ENCODE peak calls at places on chromosomes 3 and 15, in ten cellular contexts. One of them, this sample, is unnamed.

GRCh38 chr15:96774216-96774615 is 443.7 kb downstream of the NR2F2 start:
- DNase-seq in NCI-H1694: no peak
- DNase-seq in GM04504: no peak
- DNase-seq in epithelial cell of esophagus: no peak
- DNase-seq in NCI-H1092 treated with DMSO at 0.1 percent for 48 hours: no peak
- DNase-seq in neural crest cell: no peak
- DNase-seq in naive B cell: no peak
- DNase-seq in stimulated activated CD4-positive, alpha-beta T cell treated with anti-CD3 and anti-CD28 coated beads, TNF-alpha, amount 100 ng/mL, for 48 hours: no peak
- DNase-seq in ureter: no peak
- DNase-seq in endothelial cell: no peak
- DNase-seq in this sample: no peak

GRCh38 chr3:54374214-54374855 is 252.0 kb downstream of the CACNA2D3 start:
- DNase-seq in NCI-H1694: no peak
- DNase-seq in GM04504: no peak
- DNase-seq in epithelial cell of esophagus: no peak
- DNase-seq in NCI-H1092 treated with DMSO at 0.1 percent for 48 hours: peak
- DNase-seq in neural crest cell: peak
- DNase-seq in naive B cell: no peak
- DNase-seq in stimulated activated CD4-positive, alpha-beta T cell treated with anti-CD3 and anti-CD28 coated beads, TNF-alpha, amount 100 ng/mL, for 48 hours: no peak
- DNase-seq in ureter: no peak
- DNase-seq in endothelial cell: peak
- DNase-seq in this sample: peak

GRCh38 chr15:52678036-52678467 is 1.1 kb downstream of the ATOSA start:
- DNase-seq in NCI-H1694: peak
- DNase-seq in GM04504: peak
- DNase-seq in epithelial cell of esophagus: peak
- DNase-seq in NCI-H1092 treated with DMSO at 0.1 percent for 48 hours: peak
- DNase-seq in neural crest cell: peak
- DNase-seq in naive B cell: peak
- DNase-seq in stimulated activated CD4-positive, alpha-beta T cell treated with anti-CD3 and anti-CD28 coated beads, TNF-alpha, amount 100 ng/mL, for 48 hours: peak
- DNase-seq in ureter: peak
- DNase-seq in endothelial cell: peak
- DNase-seq in this sample: peak

GRCh38 chr3:197082871-197083270 is 53.3 kb upstream of the MELTF start:
- DNase-seq in NCI-H1694: no peak
- DNase-seq in GM04504: no peak
- DNase-seq in epithelial cell of esophagus: no peak
- DNase-seq in NCI-H1092 treated with DMSO at 0.1 percent for 48 hours: no peak
- DNase-seq in neural crest cell: no peak
- DNase-seq in naive B cell: no peak
- DNase-seq in stimulated activated CD4-positive, alpha-beta T cell treated with anti-CD3 and anti-CD28 coated beads, TNF-alpha, amount 100 ng/mL, for 48 hours: no peak
- DNase-seq in ureter: no peak
- DNase-seq in endothelial cell: no peak
- DNase-seq in this sample: no peak

GRCh38 chr15:63234479-63234878 is 42.9 kb upstream of the APH1B start:
- DNase-seq in NCI-H1694: no peak
- DNase-seq in GM04504: no peak
- DNase-seq in epithelial cell of esophagus: no peak
- DNase-seq in NCI-H1092 treated with DMSO at 0.1 percent for 48 hours: no peak
- DNase-seq in neural crest cell: no peak
- DNase-seq in naive B cell: no peak
- DNase-seq in stimulated activated CD4-positive, alpha-beta T cell treated with anti-CD3 and anti-CD28 coated beads, TNF-alpha, amount 100 ng/mL, for 48 hours: no peak
- DNase-seq in ureter: peak
- DNase-seq in endothelial cell: no peak
- DNase-seq in this sample: peak

GRCh38 chr3:12400795-12401194 is 83.5 kb upstream of the TSEN2 start:
- DNase-seq in NCI-H1694: no peak
- DNase-seq in GM04504: no peak
- DNase-seq in epithelial cell of esophagus: peak
- DNase-seq in NCI-H1092 treated with DMSO at 0.1 percent for 48 hours: no peak
- DNase-seq in neural crest cell: no peak
- DNase-seq in naive B cell: no peak
- DNase-seq in stimulated activated CD4-positive, alpha-beta T cell treated with anti-CD3 and anti-CD28 coated beads, TNF-alpha, amount 100 ng/mL, for 48 hours: no peak
- DNase-seq in ureter: no peak
- DNase-seq in endothelial cell: no peak
- DNase-seq in this sample: peak

GRCh38 chr3:98457543-98457942 is 5.5 kb upstream of the OR5K1 start:
- DNase-seq in NCI-H1694: no peak
- DNase-seq in GM04504: no peak
- DNase-seq in epithelial cell of esophagus: no peak
- DNase-seq in NCI-H1092 treated with DMSO at 0.1 percent for 48 hours: no peak
- DNase-seq in neural crest cell: no peak
- DNase-seq in naive B cell: no peak
- DNase-seq in stimulated activated CD4-positive, alpha-beta T cell treated with anti-CD3 and anti-CD28 coated beads, TNF-alpha, amount 100 ng/mL, for 48 hours: no peak
- DNase-seq in ureter: no peak
- DNase-seq in endothelial cell: no peak
- DNase-seq in this sample: no peak

GRCh38 chr3:187811580-187812250 is 66.4 kb upstream of the BCL6 start:
- DNase-seq in NCI-H1694: no peak
- DNase-seq in GM04504: peak
- DNase-seq in epithelial cell of esophagus: peak
- DNase-seq in NCI-H1092 treated with DMSO at 0.1 percent for 48 hours: no peak
- DNase-seq in neural crest cell: no peak
- DNase-seq in naive B cell: no peak
- DNase-seq in stimulated activated CD4-positive, alpha-beta T cell treated with anti-CD3 and anti-CD28 coated beads, TNF-alpha, amount 100 ng/mL, for 48 hours: no peak
- DNase-seq in ureter: no peak
- DNase-seq in endothelial cell: no peak
- DNase-seq in this sample: peak

GRCh38 chr15:27124287-27124830 is 153.4 kb downstream of the GABRG3 start:
- DNase-seq in NCI-H1694: no peak
- DNase-seq in GM04504: no peak
- DNase-seq in epithelial cell of esophagus: no peak
- DNase-seq in NCI-H1092 treated with DMSO at 0.1 percent for 48 hours: no peak
- DNase-seq in neural crest cell: no peak
- DNase-seq in naive B cell: no peak
- DNase-seq in stimulated activated CD4-positive, alpha-beta T cell treated with anti-CD3 and anti-CD28 coated beads, TNF-alpha, amount 100 ng/mL, for 48 hours: no peak
- DNase-seq in ureter: no peak
- DNase-seq in endothelial cell: no peak
- DNase-seq in this sample: no peak

GRCh38 chr3:113736548-113737089 is 9.4 kb downstream of the NAA50 start:
- DNase-seq in NCI-H1694: peak
- DNase-seq in GM04504: peak
- DNase-seq in epithelial cell of esophagus: peak
- DNase-seq in NCI-H1092 treated with DMSO at 0.1 percent for 48 hours: peak
- DNase-seq in neural crest cell: peak
- DNase-seq in naive B cell: peak
- DNase-seq in stimulated activated CD4-positive, alpha-beta T cell treated with anti-CD3 and anti-CD28 coated beads, TNF-alpha, amount 100 ng/mL, for 48 hours: no peak
- DNase-seq in ureter: no peak
- DNase-seq in endothelial cell: peak
- DNase-seq in this sample: peak

GRCh38 chr3:167520656-167521360 is 47.0 kb upstream of the SERPINI2 start:
- DNase-seq in NCI-H1694: no peak
- DNase-seq in GM04504: no peak
- DNase-seq in epithelial cell of esophagus: peak
- DNase-seq in NCI-H1092 treated with DMSO at 0.1 percent for 48 hours: no peak
- DNase-seq in neural crest cell: no peak
- DNase-seq in naive B cell: no peak
- DNase-seq in stimulated activated CD4-positive, alpha-beta T cell treated with anti-CD3 and anti-CD28 coated beads, TNF-alpha, amount 100 ng/mL, for 48 hours: no peak
- DNase-seq in ureter: no peak
- DNase-seq in endothelial cell: no peak
- DNase-seq in this sample: no peak

GRCh38 chr3:138220788-138221187 is 33.7 kb downstream of the ARMC8 start:
- DNase-seq in NCI-H1694: no peak
- DNase-seq in GM04504: no peak
- DNase-seq in epithelial cell of esophagus: peak
- DNase-seq in NCI-H1092 treated with DMSO at 0.1 percent for 48 hours: no peak
- DNase-seq in neural crest cell: no peak
- DNase-seq in naive B cell: no peak
- DNase-seq in stimulated activated CD4-positive, alpha-beta T cell treated with anti-CD3 and anti-CD28 coated beads, TNF-alpha, amount 100 ng/mL, for 48 hours: no peak
- DNase-seq in ureter: no peak
- DNase-seq in endothelial cell: no peak
- DNase-seq in this sample: no peak

GRCh38 chr3:29822051-29822450 is 541.2 kb downstream of the RBMS3 start:
- DNase-seq in NCI-H1694: no peak
- DNase-seq in GM04504: peak
- DNase-seq in epithelial cell of esophagus: peak
- DNase-seq in NCI-H1092 treated with DMSO at 0.1 percent for 48 hours: no peak
- DNase-seq in neural crest cell: no peak
- DNase-seq in naive B cell: no peak
- DNase-seq in stimulated activated CD4-positive, alpha-beta T cell treated with anti-CD3 and anti-CD28 coated beads, TNF-alpha, amount 100 ng/mL, for 48 hours: no peak
- DNase-seq in ureter: no peak
- DNase-seq in endothelial cell: no peak
- DNase-seq in this sample: peak

GRCh38 chr15:101070502-101071273 is 151.5 kb downstream of the LRRK1 start:
- DNase-seq in NCI-H1694: no peak
- DNase-seq in GM04504: peak
- DNase-seq in epithelial cell of esophagus: peak
- DNase-seq in NCI-H1092 treated with DMSO at 0.1 percent for 48 hours: no peak
- DNase-seq in neural crest cell: no peak
- DNase-seq in naive B cell: no peak
- DNase-seq in stimulated activated CD4-positive, alpha-beta T cell treated with anti-CD3 and anti-CD28 coated beads, TNF-alpha, amount 100 ng/mL, for 48 hours: no peak
- DNase-seq in ureter: no peak
- DNase-seq in endothelial cell: no peak
- DNase-seq in this sample: peak

GRCh38 chr3:122415104-122415744 is 638 bp downstream of the WDR5B start:
- DNase-seq in NCI-H1694: no peak
- DNase-seq in GM04504: no peak
- DNase-seq in epithelial cell of esophagus: peak
- DNase-seq in NCI-H1092 treated with DMSO at 0.1 percent for 48 hours: no peak
- DNase-seq in neural crest cell: no peak
- DNase-seq in naive B cell: peak
- DNase-seq in stimulated activated CD4-positive, alpha-beta T cell treated with anti-CD3 and anti-CD28 coated beads, TNF-alpha, amount 100 ng/mL, for 48 hours: peak
- DNase-seq in ureter: no peak
- DNase-seq in endothelial cell: peak
- DNase-seq in this sample: peak

GRCh38 chr3:121821421-121822199 is 13.2 kb downstream of the IQCB1 start:
- DNase-seq in NCI-H1694: no peak
- DNase-seq in GM04504: no peak
- DNase-seq in epithelial cell of esophagus: no peak
- DNase-seq in NCI-H1092 treated with DMSO at 0.1 percent for 48 hours: no peak
- DNase-seq in neural crest cell: no peak
- DNase-seq in naive B cell: no peak
- DNase-seq in stimulated activated CD4-positive, alpha-beta T cell treated with anti-CD3 and anti-CD28 coated beads, TNF-alpha, amount 100 ng/mL, for 48 hours: no peak
- DNase-seq in ureter: no peak
- DNase-seq in endothelial cell: no peak
- DNase-seq in this sample: no peak

GRCh38 chr3:17116007-17116659 is 231.4 kb downstream of the PLCL2 start:
- DNase-seq in NCI-H1694: no peak
- DNase-seq in GM04504: no peak
- DNase-seq in epithelial cell of esophagus: no peak
- DNase-seq in NCI-H1092 treated with DMSO at 0.1 percent for 48 hours: no peak
- DNase-seq in neural crest cell: no peak
- DNase-seq in naive B cell: no peak
- DNase-seq in stimulated activated CD4-positive, alpha-beta T cell treated with anti-CD3 and anti-CD28 coated beads, TNF-alpha, amount 100 ng/mL, for 48 hours: no peak
- DNase-seq in ureter: no peak
- DNase-seq in endothelial cell: no peak
- DNase-seq in this sample: no peak

GRCh38 chr3:13686332-13686731 is 137.4 kb downstream of the FBLN2 start:
- DNase-seq in NCI-H1694: no peak
- DNase-seq in GM04504: no peak
- DNase-seq in epithelial cell of esophagus: no peak
- DNase-seq in NCI-H1092 treated with DMSO at 0.1 percent for 48 hours: no peak
- DNase-seq in neural crest cell: no peak
- DNase-seq in naive B cell: no peak
- DNase-seq in stimulated activated CD4-positive, alpha-beta T cell treated with anti-CD3 and anti-CD28 coated beads, TNF-alpha, amount 100 ng/mL, for 48 hours: no peak
- DNase-seq in ureter: no peak
- DNase-seq in endothelial cell: no peak
- DNase-seq in this sample: no peak

GRCh38 chr3:196388946-196389345 is 43.3 kb downstream of the UBXN7 start:
- DNase-seq in NCI-H1694: no peak
- DNase-seq in GM04504: no peak
- DNase-seq in epithelial cell of esophagus: no peak
- DNase-seq in NCI-H1092 treated with DMSO at 0.1 percent for 48 hours: no peak
- DNase-seq in neural crest cell: no peak
- DNase-seq in naive B cell: no peak
- DNase-seq in stimulated activated CD4-positive, alpha-beta T cell treated with anti-CD3 and anti-CD28 coated beads, TNF-alpha, amount 100 ng/mL, for 48 hours: no peak
- DNase-seq in ureter: no peak
- DNase-seq in endothelial cell: no peak
- DNase-seq in this sample: no peak